ENCODE peak calls at places on chromosomes 16 and 17, in ten cellular contexts. One of them, this sample, is unnamed. For H3K27me3, the result is how much of the 10 kb centered on the place peaks cover.

GRCh38 chr17:17036520-17036998 is 5.7 kb upstream of the MPRIP start:
- DNase-seq in adrenal gland: no peak
- DNase-seq in cardiac muscle cell: no peak
- DNase-seq in left ventricle myocardium inferior: no peak
- DNase-seq in thyroid gland: peak
- DNase-seq in ovary: peak
- DNase-seq in stomach: no peak
- DNase-seq in BE2C: no peak
- DNase-seq in SK-N-SH: no peak
- DNase-seq in endodermal cell: no peak
- DNase-seq in this sample: no peak

GRCh38 chr16:12879812-12880211 is 21.6 kb upstream of the SHISA9 start:
- DNase-seq in adrenal gland: no peak
- DNase-seq in cardiac muscle cell: no peak
- DNase-seq in left ventricle myocardium inferior: no peak
- DNase-seq in thyroid gland: no peak
- DNase-seq in ovary: no peak
- DNase-seq in stomach: no peak
- DNase-seq in BE2C: no peak
- DNase-seq in SK-N-SH: no peak
- DNase-seq in endodermal cell: no peak
- DNase-seq in this sample: no peak

GRCh38 chr17:38352245-38353083 is 820 bp downstream of the SOCS7 start:
- DNase-seq in adrenal gland: peak
- DNase-seq in cardiac muscle cell: peak
- DNase-seq in left ventricle myocardium inferior: peak
- DNase-seq in thyroid gland: peak
- DNase-seq in ovary: peak
- DNase-seq in stomach: peak
- DNase-seq in BE2C: peak
- DNase-seq in SK-N-SH: peak
- DNase-seq in endodermal cell: peak
- DNase-seq in this sample: peak

GRCh38 chr17:29590979-29591736 is 1.7 kb upstream of the GIT1 start:
- DNase-seq in adrenal gland: peak
- DNase-seq in cardiac muscle cell: peak
- DNase-seq in left ventricle myocardium inferior: no peak
- DNase-seq in thyroid gland: peak
- DNase-seq in ovary: peak
- DNase-seq in stomach: no peak
- DNase-seq in BE2C: peak
- DNase-seq in SK-N-SH: peak
- DNase-seq in endodermal cell: no peak
- DNase-seq in this sample: peak

GRCh38 chr16:16014329-16015224 is 65.2 kb downstream of the ABCC1 start:
- DNase-seq in adrenal gland: peak
- DNase-seq in cardiac muscle cell: no peak
- DNase-seq in left ventricle myocardium inferior: peak
- DNase-seq in thyroid gland: peak
- DNase-seq in ovary: peak
- DNase-seq in stomach: peak
- DNase-seq in BE2C: peak
- DNase-seq in SK-N-SH: no peak
- DNase-seq in endodermal cell: no peak
- DNase-seq in this sample: no peak

GRCh38 chr16:48607056-48607825 is 2.7 kb downstream of the N4BP1 start:
- DNase-seq in adrenal gland: no peak
- DNase-seq in cardiac muscle cell: no peak
- DNase-seq in left ventricle myocardium inferior: no peak
- DNase-seq in thyroid gland: peak
- DNase-seq in ovary: no peak
- DNase-seq in stomach: peak
- DNase-seq in BE2C: no peak
- DNase-seq in SK-N-SH: no peak
- DNase-seq in endodermal cell: peak
- DNase-seq in this sample: peak

GRCh38 chr17:63099420-63099819 is 133.4 kb downstream of the TANC2 start:
- DNase-seq in adrenal gland: no peak
- DNase-seq in cardiac muscle cell: no peak
- DNase-seq in left ventricle myocardium inferior: no peak
- DNase-seq in thyroid gland: no peak
- DNase-seq in ovary: no peak
- DNase-seq in stomach: no peak
- DNase-seq in BE2C: no peak
- DNase-seq in SK-N-SH: no peak
- DNase-seq in endodermal cell: no peak
- DNase-seq in this sample: no peak

GRCh38 chr16:57372372-57373116 is at the start of gene CX3CL1:
- DNase-seq in adrenal gland: peak
- DNase-seq in cardiac muscle cell: peak
- DNase-seq in left ventricle myocardium inferior: peak
- DNase-seq in thyroid gland: peak
- DNase-seq in ovary: peak
- DNase-seq in stomach: peak
- DNase-seq in BE2C: peak
- DNase-seq in SK-N-SH: peak
- DNase-seq in endodermal cell: peak
- DNase-seq in this sample: peak

GRCh38 chr17:48737330-48738043 is 8.9 kb upstream of the HOXB13 start:
- DNase-seq in adrenal gland: no peak
- DNase-seq in cardiac muscle cell: no peak
- DNase-seq in left ventricle myocardium inferior: no peak
- DNase-seq in thyroid gland: no peak
- DNase-seq in ovary: no peak
- DNase-seq in stomach: no peak
- DNase-seq in BE2C: no peak
- DNase-seq in SK-N-SH: no peak
- DNase-seq in endodermal cell: no peak
- DNase-seq in this sample: no peak

GRCh38 chr16:81861503-81861902 is 82.4 kb downstream of the PLCG2 start:
- DNase-seq in adrenal gland: no peak
- DNase-seq in cardiac muscle cell: no peak
- DNase-seq in left ventricle myocardium inferior: no peak
- DNase-seq in thyroid gland: no peak
- DNase-seq in ovary: no peak
- DNase-seq in stomach: no peak
- DNase-seq in BE2C: no peak
- DNase-seq in SK-N-SH: no peak
- DNase-seq in endodermal cell: no peak
- DNase-seq in this sample: no peak

GRCh38 chr16:19348578-19349315 is 63.2 kb downstream of the CLEC19A start:
- DNase-seq in adrenal gland: no peak
- DNase-seq in cardiac muscle cell: peak
- DNase-seq in left ventricle myocardium inferior: no peak
- DNase-seq in thyroid gland: no peak
- DNase-seq in ovary: no peak
- DNase-seq in stomach: peak
- DNase-seq in BE2C: peak
- DNase-seq in SK-N-SH: peak
- DNase-seq in endodermal cell: peak
- DNase-seq in this sample: no peak

DNA sequence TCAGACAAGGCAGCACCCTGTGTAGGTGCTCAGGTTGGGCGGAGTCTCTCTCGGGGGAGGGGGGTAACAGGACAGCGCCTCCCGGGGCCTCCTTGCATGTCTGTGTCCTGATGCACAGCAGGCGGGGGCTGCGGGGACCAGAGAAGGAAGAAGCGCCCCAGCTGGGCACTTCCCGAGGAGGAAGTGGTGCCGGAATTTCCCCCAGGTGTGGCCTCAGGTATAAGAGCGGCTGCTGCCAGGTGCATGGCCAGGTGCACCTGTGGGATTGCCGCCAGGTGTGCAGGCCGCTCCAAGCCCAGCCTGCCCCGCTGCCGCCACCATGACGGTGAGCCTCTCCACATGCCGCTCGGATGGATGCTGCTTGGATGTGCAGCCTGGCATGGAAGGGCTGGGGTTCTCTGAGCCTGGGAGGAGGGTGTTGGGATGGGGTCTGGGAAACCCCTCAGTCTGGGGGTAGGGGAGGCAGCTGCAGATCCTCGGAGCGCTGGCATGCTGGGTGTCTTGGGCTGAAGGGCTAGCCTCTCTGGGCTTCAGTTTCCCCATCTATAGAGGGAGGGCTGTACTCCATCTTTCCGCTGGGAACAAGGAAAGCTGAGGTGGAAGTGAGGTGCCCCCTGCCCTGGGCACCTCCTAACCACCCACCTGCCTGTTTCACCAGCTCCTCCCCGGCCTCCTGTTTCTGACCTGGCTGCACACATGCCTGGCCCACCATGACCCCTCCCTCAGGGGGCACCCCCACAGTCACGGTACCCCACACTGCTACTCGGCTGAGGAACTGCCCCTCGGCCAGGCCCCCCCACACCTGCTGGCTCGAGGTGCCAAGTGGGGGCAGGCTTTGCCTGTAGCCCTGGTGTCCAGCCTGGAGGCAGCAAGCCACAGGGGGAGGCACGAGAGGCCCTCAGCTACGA is at the start of gene IL17C:
- DNase-seq in adrenal gland: no peak
- DNase-seq in cardiac muscle cell: no peak
- DNase-seq in left ventricle myocardium inferior: no peak
- DNase-seq in thyroid gland: peak
- DNase-seq in ovary: no peak
- DNase-seq in stomach: peak
- DNase-seq in BE2C: no peak
- DNase-seq in SK-N-SH: no peak
- DNase-seq in endodermal cell: peak
- DNase-seq in this sample: peak
- H3K27me3 ChIP-seq in adrenal gland: under half
- H3K27me3 ChIP-seq in cardiac muscle cell: half or more
- H3K27me3 ChIP-seq in left ventricle myocardium inferior: half or more
- H3K27me3 ChIP-seq in thyroid gland: under half
- H3K27me3 ChIP-seq in ovary: under half
- H3K27me3 ChIP-seq in stomach: under half
- H3K27me3 ChIP-seq in BE2C: under half
- H3K27me3 ChIP-seq in SK-N-SH: under half
- H3K27me3 ChIP-seq in endodermal cell: under half
- H3K27me3 ChIP-seq in this sample: under half

GRCh38 chr16:76882105-76882504 is 308.9 kb upstream of the MON1B start:
- DNase-seq in adrenal gland: no peak
- DNase-seq in cardiac muscle cell: no peak
- DNase-seq in left ventricle myocardium inferior: no peak
- DNase-seq in thyroid gland: no peak
- DNase-seq in ovary: no peak
- DNase-seq in stomach: no peak
- DNase-seq in BE2C: no peak
- DNase-seq in SK-N-SH: no peak
- DNase-seq in endodermal cell: no peak
- DNase-seq in this sample: no peak
- TF ChIP-seq CTCF in adrenal gland: no peak
- TF ChIP-seq CTCF in cardiac muscle cell: no peak
- TF ChIP-seq CTCF in left ventricle myocardium inferior: no peak
- TF ChIP-seq CTCF in thyroid gland: no peak
- TF ChIP-seq CTCF in ovary: no peak
- TF ChIP-seq CTCF in stomach: no peak
- TF ChIP-seq CTCF in BE2C: peak
- TF ChIP-seq CTCF in SK-N-SH: no peak
- TF ChIP-seq CTCF in endodermal cell: no peak
- TF ChIP-seq CTCF in this sample: no peak

GRCh38 chr16:77435240-77435819 is 496 bp upstream of the ADAMTS18 start:
- DNase-seq in adrenal gland: no peak
- DNase-seq in cardiac muscle cell: no peak
- DNase-seq in left ventricle myocardium inferior: no peak
- DNase-seq in thyroid gland: no peak
- DNase-seq in ovary: no peak
- DNase-seq in stomach: no peak
- DNase-seq in BE2C: no peak
- DNase-seq in SK-N-SH: no peak
- DNase-seq in endodermal cell: no peak
- DNase-seq in this sample: no peak
- H3K27me3 ChIP-seq in adrenal gland: under half
- H3K27me3 ChIP-seq in cardiac muscle cell: half or more
- H3K27me3 ChIP-seq in left ventricle myocardium inferior: half or more
- H3K27me3 ChIP-seq in thyroid gland: under half
- H3K27me3 ChIP-seq in ovary: under half
- H3K27me3 ChIP-seq in stomach: under half
- H3K27me3 ChIP-seq in BE2C: under half
- H3K27me3 ChIP-seq in SK-N-SH: under half
- H3K27me3 ChIP-seq in endodermal cell: under half
- H3K27me3 ChIP-seq in this sample: under half

DNA sequence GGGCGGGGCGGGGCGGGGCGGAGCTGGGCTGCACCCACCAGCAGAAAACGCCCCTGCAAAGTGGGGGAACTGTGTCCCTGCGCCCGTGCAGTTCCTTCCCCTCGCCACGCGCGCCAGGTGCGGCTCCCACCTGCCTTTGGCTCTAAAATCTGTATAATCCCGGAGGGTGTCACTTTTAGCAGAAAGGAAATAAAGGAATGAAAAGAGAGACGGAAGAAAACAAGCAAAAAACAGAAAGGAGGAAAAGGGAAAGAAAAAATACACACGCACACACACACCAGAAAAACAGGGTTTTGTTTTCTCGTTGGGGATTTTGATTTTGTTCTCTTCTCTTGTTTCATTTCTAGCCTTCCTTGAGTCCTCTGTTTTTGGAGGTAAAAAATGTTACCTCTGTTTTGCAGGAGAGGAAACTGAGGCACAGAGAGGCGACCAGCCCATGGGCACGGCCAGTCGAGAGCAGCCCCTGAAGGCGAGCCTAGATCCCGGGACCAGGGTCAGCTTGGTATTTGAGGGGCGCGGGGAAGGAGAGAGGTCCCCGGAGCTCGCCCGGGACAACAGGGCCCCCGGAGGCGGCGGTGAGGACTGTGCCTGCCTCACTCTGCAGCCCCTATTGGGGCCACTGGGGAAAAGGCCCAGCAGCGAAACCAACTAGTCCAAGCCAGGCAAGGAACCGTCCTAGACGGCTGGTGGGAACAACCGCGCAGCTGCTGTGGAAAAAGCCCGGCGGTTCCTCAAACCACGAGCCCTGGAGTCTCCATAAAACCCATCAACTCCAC is 594 bp upstream of the CARHSP1 start:
- DNase-seq in adrenal gland: no peak
- DNase-seq in cardiac muscle cell: no peak
- DNase-seq in left ventricle myocardium inferior: no peak
- DNase-seq in thyroid gland: no peak
- DNase-seq in ovary: peak
- DNase-seq in stomach: no peak
- DNase-seq in BE2C: peak
- DNase-seq in SK-N-SH: peak
- DNase-seq in endodermal cell: peak
- DNase-seq in this sample: no peak
- TF ChIP-seq CTCF in adrenal gland: peak
- TF ChIP-seq CTCF in cardiac muscle cell: no peak
- TF ChIP-seq CTCF in left ventricle myocardium inferior: no peak
- TF ChIP-seq CTCF in thyroid gland: no peak
- TF ChIP-seq CTCF in ovary: no peak
- TF ChIP-seq CTCF in stomach: no peak
- TF ChIP-seq CTCF in BE2C: peak
- TF ChIP-seq CTCF in SK-N-SH: peak
- TF ChIP-seq CTCF in endodermal cell: peak
- TF ChIP-seq CTCF in this sample: no peak